ENCODE peak calls at places on chromosome 14, in four cellular contexts. F is stimulated activated naive CD8-positive, alpha-beta T cell treated with anti-CD3 and anti-CD28 coated beads, Interleukin-15, Interleukin-2, amounts not matched to agents 100 U/mL and 50 U/mL, for 24 hours; T is T-cell; X is DMS153. G is an unnamed sample.

GRCh38 chr14:87161502-87161901 is 831.5 kb downstream of the GALC start:
- DNase-seq in X (no peak), T (no peak), F (no peak), G (no peak)

GRCh38 chr14:76780875-76781647 is 19.8 kb downstream of the VASH1 start:
- DNase-seq in T (no peak), F (no peak), X (no peak), G (no peak)

GRCh38 chr14:59228416-59228815 is 39.9 kb downstream of the DAAM1 start:
- DNase-seq in T (no peak), F (no peak), X (no peak), G (no peak)

GRCh38 chr14:84622357-84622756 is 907.6 kb upstream of the FLRT2 start:
- DNase-seq in T (no peak), X (no peak), F (no peak), G (no peak)

GRCh38 chr14:68691031-68691864 is 101.6 kb downstream of the ZFP36L1 start:
- DNase-seq in F (no peak), X (no peak), T (no peak), G (no peak)

GRCh38 chr14:26730929-26731618 is 133.2 kb upstream of the NOVA1 start:
- DNase-seq in X (no peak), F (no peak), T (no peak), G (no peak)

GRCh38 chr14:52950898-52951729 is at the start of gene FERMT2:
- DNase-seq in F (peak), T (no peak), X (peak), G (no peak)

GRCh38 chr14:61426048-61426447 is 104.7 kb downstream of the PRKCH start:
- DNase-seq in T (no peak), X (no peak), F (no peak), G (no peak)

GRCh38 chr14:71931492-71932228 is 569 bp upstream of the RGS6 start:
- DNase-seq in X (no peak), F (peak), T (no peak), G (no peak)

GRCh38 chr14:22671622-22672021 is 27.5 kb upstream of the OR6J1 start:
- DNase-seq in F (no peak), X (no peak), T (no peak), G (no peak)

GRCh38 chr14:103537175-103537990 is 8.4 kb downstream of the TRMT61A start:
- DNase-seq in T (no peak), F (no peak), X (no peak), G (no peak)

GRCh38 chr14:39107624-39108023 is 4.6 kb upstream of the SEC23A start:
- DNase-seq in T (no peak), X (no peak), F (no peak), G (no peak)

GRCh38 chr14:48333221-48333910 is 658.0 kb upstream of the MDGA2 start:
- DNase-seq in X (no peak), F (no peak), T (no peak), G (no peak)

G was measured in HS-5.